ENCODE peak calls at places on chromosomes 4 and X, in ten cellular contexts. R is stimulated activated CD4-positive, alpha-beta T cell treated with anti-CD3 and anti-CD28 coated beads, Interleukin-1b, Interleukin-23, amount 100 ng/mL, for 48 hours; F is activated CD8-positive, alpha-beta T cell treated with anti-CD3 and anti-CD28 coated beads for 36 hours; M is NCI-H2029 treated with DMSO at 0.1 percent for 48 hours; Z is activated T-cell treated with anti-CD3 and anti-CD28 coated beads, Interleukin-2, amount 50 U/mL, for 72 hours; L is OCI-LY7; U is CD4-positive, alpha-beta memory T cell; X is mesenchymal stem cell; C is AG20443; O is cardiac muscle cell. K is an unnamed sample.

GRCh38 chr4:3322059-3322550 is 29.3 kb downstream of the RGS12 start:
- DNase-seq in R (no peak), F (no peak), M (peak; percentile 55), Z (no peak), L (no peak), U (no peak), X (peak; percentile 45), C (peak; percentile 72), O (peak; percentile 57), K (no peak)

GRCh38 chr4:86160423-86160822 is 199.4 kb downstream of the MAPK10 start:
- DNase-seq in R (no peak), F (no peak), M (no peak), Z (no peak), L (no peak), U (no peak), X (no peak), C (no peak), O (no peak), K (no peak)

GRCh38 chr4:38870098-38870850 is 2.7 kb downstream of the FAM114A1 start:
- DNase-seq in R (no peak), F (no peak), M (no peak), Z (no peak), L (no peak), U (no peak), X (no peak), C (no peak), O (no peak), K (no peak)

GRCh38 chr4:154602404-154603020 is 9.9 kb downstream of the FGG start:
- DNase-seq in R (no peak), F (no peak), M (no peak), Z (no peak), L (no peak), U (no peak), X (no peak), C (no peak), O (no peak), K (no peak)

GRCh38 chr4:10013722-10014121 is 7.6 kb downstream of the SLC2A9 start:
- DNase-seq in R (peak; percentile 32), F (peak; percentile 77), M (no peak), Z (peak; percentile 70), L (peak; percentile 39), U (no peak), X (no peak), C (peak; percentile 52), O (peak; percentile 43), K (peak; percentile 52)

GRCh38 chr4:132642196-132642817 is 506.8 kb upstream of the PCDH10 start:
- DNase-seq in R (no peak), F (peak; percentile 10), M (peak; percentile 31), Z (peak; percentile 1), L (peak; percentile 85), U (no peak), X (peak; percentile 67), C (peak; percentile 7), O (peak; percentile 64), K (no peak)

GRCh38 chr4:78954048-78954666 is 14.9 kb upstream of the PAQR3 start:
- DNase-seq in R (no peak), F (peak; percentile 13), M (peak; percentile 17), Z (no peak), L (peak; percentile 40), U (no peak), X (peak; percentile 11), C (no peak), O (peak; percentile 25), K (no peak)

GRCh38 chr4:19983072-19983471 is 268.6 kb upstream of the SLIT2 start:
- DNase-seq in R (no peak), F (no peak), M (no peak), Z (no peak), L (no peak), U (no peak), X (peak; percentile 95), C (peak; percentile 30), O (peak; percentile 95), K (no peak)

GRCh38 chrX:151746502-151746901 is 12.0 kb downstream of the CNGA2 start:
- DNase-seq in R (no peak), F (no peak), M (no peak), Z (no peak), L (no peak), U (no peak), X (no peak), C (no peak), O (no peak), K (no peak)

GRCh38 chr4:134089885-134090284 is 111.7 kb downstream of the PABPC4L start:
- DNase-seq in R (no peak), F (no peak), M (no peak), Z (no peak), L (no peak), U (no peak), X (no peak), C (no peak), O (no peak), K (no peak)

GRCh38 chrX:119236599-119237525 is 777 bp downstream of the PGRMC1 start:
- DNase-seq in R (peak; percentile 16), F (peak; percentile 45), M (no peak), Z (peak; percentile 35), L (peak; percentile 22), U (peak; percentile 8), X (peak; percentile 71), C (peak; percentile 27), O (peak; percentile 46), K (no peak)

GRCh38 chr4:169283114-169283509 is 12.4 kb upstream of the SH3RF1 start:
- DNase-seq in R (no peak), F (no peak), M (no peak), Z (no peak), L (no peak), U (no peak), X (peak; percentile 25), C (peak; percentile 67), O (peak; percentile 82), K (no peak)

GRCh38 chrX:41737065-41737464 is 13.1 kb downstream of the GPR82 start:
- DNase-seq in R (peak; percentile 16), F (peak; percentile 73), M (no peak), Z (peak; percentile 22), L (peak; percentile 80), U (peak; percentile 4), X (no peak), C (no peak), O (no peak), K (no peak)

GRCh38 chr4:100895572-100896197 is 377.9 kb upstream of the EMCN start:
- DNase-seq in R (no peak), F (no peak), M (peak; percentile 34), Z (no peak), L (peak; percentile 4), U (peak; percentile 36), X (peak; percentile 18), C (no peak), O (peak; percentile 5), K (no peak)

GRCh38 chr4:89166971-89167475 is 55.7 kb downstream of the TIGD2 start:
- DNase-seq in R (no peak), F (no peak), M (no peak), Z (no peak), L (no peak), U (no peak), X (no peak), C (no peak), O (no peak), K (no peak)

GRCh38 chrX:7925867-7926472 is 1.2 kb downstream of the PNPLA4 start:
- DNase-seq in R (peak; percentile 46), F (peak; percentile 71), M (no peak), Z (peak; percentile 65), L (peak; percentile 62), U (peak; percentile 67), X (peak; percentile 72), C (peak; percentile 57), O (peak; percentile 75), K (peak; percentile 26)

GRCh38 chr4:3254302-3255131 is 5.6 kb downstream of the MSANTD1 start:
- DNase-seq in R (no peak), F (no peak), M (no peak), Z (no peak), L (no peak), U (no peak), X (no peak), C (no peak), O (no peak), K (peak; percentile 33)

GRCh38 chr4:121789960-121790829 is 10.9 kb upstream of the EXOSC9 start:
- DNase-seq in R (no peak), F (no peak), M (no peak), Z (no peak), L (no peak), U (no peak), X (no peak), C (no peak), O (peak; percentile 64), K (no peak)

GRCh38 chr4:65983062-65983461 is 312.8 kb upstream of the EPHA5 start:
- DNase-seq in R (no peak), F (no peak), M (no peak), Z (no peak), L (no peak), U (no peak), X (no peak), C (no peak), O (peak; percentile 62), K (no peak)

GRCh38 chrX:108557594-108557993 is 118.0 kb downstream of the COL4A5 start:
- DNase-seq in R (no peak), F (no peak), M (no peak), Z (no peak), L (no peak), U (no peak), X (no peak), C (no peak), O (no peak), K (no peak)

GRCh38 chr4:41853973-41854372 is 81.3 kb upstream of the TMEM33 start:
- DNase-seq in R (no peak), F (no peak), M (no peak), Z (no peak), L (no peak), U (no peak), X (no peak), C (no peak), O (no peak), K (no peak)

GRCh38 chr4:65521666-65522065 is 148.6 kb downstream of the EPHA5 start:
- DNase-seq in R (no peak), F (no peak), M (no peak), Z (no peak), L (no peak), U (no peak), X (no peak), C (no peak), O (no peak), K (no peak)

GRCh38 chrX:20066968-20067708 is 49.6 kb downstream of the MAP7D2 start:
- DNase-seq in R (peak; percentile 4), F (peak; percentile 23), M (peak; percentile 10), Z (peak; percentile 29), L (peak; percentile 67), U (peak; percentile 31), X (peak; percentile 51), C (peak; percentile 33), O (peak; percentile 53), K (peak; percentile 29)

GRCh38 chr4:162498168-162498567 is 334.4 kb upstream of the FSTL5 start:
- DNase-seq in R (no peak), F (no peak), M (no peak), Z (no peak), L (no peak), U (no peak), X (peak; percentile 2), C (no peak), O (peak; percentile 2), K (no peak)

GRCh38 chrX:100926453-100926852 is 2.3 kb downstream of the XKRX start:
- DNase-seq in R (no peak), F (no peak), M (no peak), Z (no peak), L (no peak), U (no peak), X (no peak), C (no peak), O (no peak), K (no peak)

GRCh38 chr4:80362578-80363181 is 27.1 kb downstream of the CFAP299 start:
- DNase-seq in R (peak; percentile 37), F (peak; percentile 59), M (peak; percentile 9), Z (peak; percentile 52), L (peak; percentile 86), U (peak; percentile 26), X (peak; percentile 35), C (peak; percentile 53), O (peak; percentile 59), K (no peak)

GRCh38 chr4:25007608-25008007 is 23.1 kb downstream of the LGI2 start:
- DNase-seq in R (no peak), F (no peak), M (no peak), Z (no peak), L (no peak), U (no peak), X (no peak), C (no peak), O (no peak), K (no peak)

GRCh38 chr4:138859249-138859648 is 156.3 kb upstream of the NOCT start:
- DNase-seq in R (no peak), F (no peak), M (no peak), Z (no peak), L (no peak), U (no peak), X (no peak), C (no peak), O (no peak), K (no peak)